ENCODE peak calls at places on chromosomes 6 and 20, in four cellular contexts. V is endothelial cell, Y is lower leg skin, F is heart right ventricle. C is an unnamed sample.

GRCh38 chr6:170022827-170023619 is 267.9 kb downstream of the DLL1 start:
- DNase-seq in V (no peak), Y (peak), F (peak), C (no peak)

GRCh38 chr6:18265099-18265372 is 706 bp upstream of the DEK start:
- DNase-seq in V (no peak), Y (no peak), F (no peak), C (peak)

GRCh38 chr6:32622545-32623401 is 14.4 kb upstream of the HLA-DQA1 start:
- DNase-seq in V (peak), Y (no peak), F (no peak), C (peak)

GRCh38 chr6:134176283-134176975 is 124.0 kb upstream of the SLC2A12 start:
- DNase-seq in V (peak), Y (peak), F (peak), C (no peak)

GRCh38 chr6:46983007-46983411 is 59.1 kb downstream of the ADGRF1 start:
- DNase-seq in V (no peak), Y (no peak), F (no peak), C (no peak)

GRCh38 chr6:132931937-132932336 is 117.6 kb downstream of the RPS12 start:
- DNase-seq in V (no peak), Y (no peak), F (no peak), C (no peak)

GRCh38 chr6:143451531-143451930 is 926 bp downstream of the PEX3 start:
- DNase-seq in V (no peak), Y (no peak), F (no peak), C (no peak)

GRCh38 chr6:3414704-3415453 is 42.0 kb downstream of the SLC22A23 start:
- DNase-seq in V (no peak), Y (peak), F (no peak), C (peak)

GRCh38 chr6:127186889-127187288 is 68.4 kb downstream of the RSPO3 start:
- DNase-seq in V (peak), Y (peak), F (peak), C (no peak)

GRCh38 chr20:2873747-2874041 is 413 bp downstream of the PTPRA start:
- DNase-seq in V (peak), Y (peak), F (peak), C (peak)

GRCh38 chr20:6715350-6716063 is 52.0 kb upstream of the BMP2 start:
- DNase-seq in V (no peak), Y (no peak), F (no peak), C (no peak)
- TF ChIP-seq CTCF in V (no peak), Y (no peak), F (no peak), C (no peak)

GRCh38 chr6:116410945-116411623 is 40.3 kb downstream of the DSE start:
- DNase-seq in V (no peak), Y (no peak), F (peak), C (no peak)

GRCh38 chr6:116408476-116408875 is 37.7 kb downstream of the DSE start:
- DNase-seq in V (no peak), Y (no peak), F (no peak), C (no peak)

GRCh38 chr6:116406678-116407345 is 36.1 kb downstream of the DSE start:
- DNase-seq in V (no peak), Y (no peak), F (no peak), C (no peak)

GRCh38 chr6:116412270-116412669 is 41.5 kb downstream of the DSE start:
- DNase-seq in V (no peak), Y (no peak), F (no peak), C (no peak)

GRCh38 chr6:116409756-116410155 is 39.0 kb downstream of the DSE start:
- DNase-seq in V (no peak), Y (no peak), F (no peak), C (peak)
- TF ChIP-seq CTCF in V (no peak), Y (no peak), F (no peak), C (no peak)

GRCh38 chr6:93040375-93040774 is 379.0 kb downstream of the EPHA7 start:
- DNase-seq in V (no peak), Y (no peak), F (no peak), C (no peak)

GRCh38 chr6:93035756-93036155 is 383.6 kb downstream of the EPHA7 start:
- DNase-seq in V (no peak), Y (no peak), F (no peak), C (no peak)

GRCh38 chr6:93036835-93037234 is 382.5 kb downstream of the EPHA7 start:
- DNase-seq in V (no peak), Y (no peak), F (no peak), C (no peak)
- TF ChIP-seq CTCF in V (peak), Y (no peak), F (peak), C (no peak)

GRCh38 chr20:57329608-57330221 is at the start of gene SPO11:
- DNase-seq in V (peak), Y (no peak), F (no peak), C (no peak)

GRCh38 chr20:57330998-57331397 is 1.4 kb downstream of the SPO11 start:
- DNase-seq in V (no peak), Y (no peak), F (no peak), C (no peak)

GRCh38 chr20:57335392-57335791 is 5.8 kb downstream of the SPO11 start:
- DNase-seq in V (no peak), Y (no peak), F (no peak), C (no peak)

GRCh38 chr20:57327820-57328219 is 1.8 kb upstream of the SPO11 start:
- DNase-seq in V (no peak), Y (no peak), F (no peak), C (no peak)

DNA sequence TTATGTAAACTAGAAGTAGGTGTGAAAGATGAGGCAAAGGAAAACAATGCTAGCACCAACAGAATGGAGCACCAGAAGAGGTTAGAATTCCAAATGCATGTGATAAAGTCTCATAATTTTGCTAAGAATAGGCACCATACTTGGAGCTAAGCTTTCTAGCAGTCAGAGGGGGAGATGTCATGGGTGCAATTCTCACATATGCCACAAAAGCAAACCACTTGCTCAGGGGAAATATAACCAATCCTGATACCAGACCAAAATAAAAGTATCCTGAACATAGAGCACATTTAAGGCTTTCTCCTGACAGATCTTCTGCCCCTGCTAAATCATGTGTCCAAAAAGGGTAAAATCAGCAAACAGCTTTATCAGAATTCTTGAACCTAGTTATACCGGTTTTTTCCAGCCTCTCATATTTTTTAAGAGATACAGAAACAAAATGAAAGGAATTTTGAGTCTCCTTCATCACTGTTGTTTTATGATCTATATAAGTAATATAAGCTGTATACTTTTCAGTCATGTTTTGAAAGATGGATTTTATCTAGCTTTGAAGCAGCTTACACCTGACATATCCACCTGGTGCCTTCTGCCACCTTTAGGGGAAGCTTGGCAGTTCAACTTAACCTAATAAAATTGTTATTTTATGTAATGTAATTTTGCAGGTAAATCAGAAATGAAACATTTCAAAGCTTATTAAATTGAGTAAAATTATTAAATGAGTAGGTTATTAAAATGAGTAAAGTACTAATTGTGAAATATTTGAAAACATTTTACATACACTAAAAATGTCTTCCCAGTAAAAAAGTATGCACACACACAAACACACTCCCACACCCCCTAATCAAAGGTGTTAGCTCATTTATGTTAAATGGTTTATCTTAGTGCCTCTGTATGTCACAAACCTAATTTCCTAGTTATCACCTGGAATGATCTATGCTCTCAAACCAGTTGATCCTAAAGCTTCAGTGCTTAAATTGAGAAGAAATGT is 2.8 kb downstream of the SPO11 start:
- DNase-seq in V (no peak), Y (no peak), F (no peak), C (no peak)
- TF ChIP-seq CTCF in V (peak), Y (no peak), F (peak), C (no peak)

DNA sequence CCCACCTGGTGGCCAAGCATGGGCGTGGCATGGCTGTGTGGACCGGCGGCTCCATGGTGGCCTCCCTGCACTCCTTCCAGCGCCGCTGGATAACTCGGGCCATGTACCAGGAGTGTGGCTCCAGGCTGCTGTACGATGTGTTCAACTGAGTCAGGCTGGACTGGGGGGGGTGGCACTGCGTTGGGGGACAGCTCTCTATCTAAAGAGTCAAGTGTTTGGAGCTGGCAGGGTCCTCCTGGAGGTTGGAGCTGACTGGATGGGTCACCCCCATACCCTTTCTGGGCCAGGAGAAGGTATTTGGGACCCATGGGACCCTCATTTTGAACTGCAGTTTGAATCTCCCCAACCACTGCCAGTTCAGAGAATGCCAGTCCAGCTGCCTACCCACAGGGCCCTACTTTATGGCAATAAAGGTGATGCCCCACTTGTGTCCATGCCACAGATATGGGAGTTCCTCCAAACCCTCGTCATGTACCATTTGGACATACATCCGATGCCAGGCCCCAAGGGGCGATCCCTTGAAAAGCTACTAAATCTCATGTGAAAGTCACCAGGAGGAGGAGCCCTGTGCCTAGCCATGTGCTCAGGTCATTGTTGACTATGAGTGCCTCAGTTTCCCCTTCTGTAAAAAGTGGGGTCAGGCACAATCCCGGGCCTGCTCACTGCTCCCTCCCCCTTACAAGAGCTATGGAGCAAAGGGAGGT is 1.5 kb downstream of the ACTL10 start:
- DNase-seq in V (peak), Y (peak), F (peak), C (peak)
- TF ChIP-seq CTCF in V (no peak), Y (no peak), F (peak), C (peak)

DNA sequence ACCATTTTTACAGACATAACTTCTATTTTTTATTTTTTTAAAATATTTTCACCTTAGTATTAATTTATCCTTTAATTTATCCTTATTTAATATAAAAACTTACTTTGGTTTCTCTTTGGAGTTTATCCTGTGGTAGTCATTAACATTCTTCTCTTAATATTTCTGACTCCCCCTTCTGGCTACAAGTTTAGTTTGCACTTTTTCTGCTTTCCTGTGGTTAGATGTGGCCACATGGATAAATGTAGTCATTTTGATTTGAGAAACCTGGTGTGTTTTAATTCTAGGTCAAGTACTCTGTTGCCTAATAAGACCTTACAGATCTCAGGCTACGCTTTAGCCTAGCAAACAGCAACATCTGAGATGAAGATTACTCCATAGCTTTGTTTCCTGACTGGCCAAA is 1187.5 kb downstream of the HACE1 start:
- DNase-seq in V (no peak), Y (no peak), F (no peak), C (no peak)
- TF ChIP-seq CTCF in V (peak), Y (no peak), F (no peak), C (no peak)

GRCh38 chr6:72218125-72218524 is 331.8 kb downstream of the RIMS1 start:
- DNase-seq in V (peak), Y (no peak), F (no peak), C (peak)
- TF ChIP-seq CTCF in V (peak), Y (no peak), F (peak), C (no peak)

C was measured in GM13976.